ENCODE peak calls at places on chromosome 3, in seven cellular contexts. D is EH; F is NCI-H345; C is NCI-H1694 treated with DMSO at 0.1 percent for 48 hours; W is amniotic stem cell; L is neural crest cell; G is stimulated activated CD4-positive, alpha-beta T cell treated with anti-CD3 and anti-CD28 coated beads, TNF-alpha, amount 100 ng/mL, for 4 hours. O is an unnamed sample.

GRCh38 chr3:65597225-65597951 is 441.3 kb downstream of the MAGI1 start:
- DNase-seq in F (no peak), G (no peak), C (no peak), D (peak), L (peak), W (no peak), O (no peak)

GRCh38 chr3:177878192-177878591 is 658.0 kb upstream of the KCNMB2 start:
- DNase-seq in D (peak), G (no peak), C (no peak), W (no peak), F (no peak), L (no peak), O (no peak)

GRCh38 chr3:78494831-78495230 is 1273.0 kb downstream of the ROBO1 start:
- DNase-seq in W (no peak), C (peak), L (no peak), F (no peak), D (no peak), G (no peak), O (no peak)

GRCh38 chr3:194224937-194225422 is 89.0 kb downstream of the HES1 start:
- DNase-seq in W (no peak), G (no peak), C (no peak), D (no peak), F (no peak), L (no peak), O (no peak)

GRCh38 chr3:62100233-62100989 is 272.9 kb downstream of the FEZF2 start:
- DNase-seq in D (no peak), C (no peak), L (no peak), G (no peak), W (no peak), F (no peak), O (no peak)

GRCh38 chr3:16906679-16907078 is 21.9 kb downstream of the PLCL2 start:
- DNase-seq in C (no peak), W (no peak), F (peak), G (no peak), D (peak), L (no peak), O (no peak)

GRCh38 chr3:76310661-76311060 is 525.3 kb upstream of the ZNF717 start:
- DNase-seq in D (no peak), F (no peak), C (no peak), L (no peak), W (no peak), G (no peak), O (no peak)

GRCh38 chr3:66449411-66449931 is 51.4 kb downstream of the LRIG1 start:
- DNase-seq in D (no peak), L (no peak), G (no peak), F (no peak), C (no peak), W (no peak), O (no peak)

GRCh38 chr3:45870099-45870498 is 16.2 kb upstream of the CCR9 start:
- DNase-seq in W (no peak), F (no peak), C (no peak), D (no peak), L (no peak), G (peak), O (no peak)

GRCh38 chr3:149363053-149363452 is 14.4 kb downstream of the TM4SF1 start:
- DNase-seq in G (no peak), D (peak), L (no peak), F (no peak), W (no peak), C (no peak), O (no peak)

GRCh38 chr3:24440764-24441464 is 53.7 kb downstream of the THRB start:
- DNase-seq in W (no peak), F (no peak), C (no peak), D (no peak), G (no peak), L (no peak), O (no peak)

GRCh38 chr3:115833074-115833473 is 209.8 kb downstream of the GAP43 start:
- DNase-seq in C (no peak), L (no peak), W (no peak), F (no peak), D (peak), G (no peak), O (no peak)

GRCh38 chr3:134681527-134681910 is 30.7 kb upstream of the KY start:
- DNase-seq in L (no peak), F (no peak), C (no peak), D (no peak), W (no peak), G (no peak), O (no peak)

GRCh38 chr3:157290761-157291160 is 130.8 kb upstream of the CCNL1 start:
- DNase-seq in W (no peak), C (no peak), G (no peak), L (no peak), D (peak), F (no peak), O (no peak)

GRCh38 chr3:13795816-13796215 is 84.1 kb downstream of the WNT7A start:
- DNase-seq in W (no peak), G (no peak), L (no peak), D (no peak), F (no peak), C (no peak), O (no peak)

GRCh38 chr3:15798533-15799245 is 910 bp upstream of the ANKRD28 start:
- DNase-seq in G (no peak), C (no peak), W (no peak), L (no peak), F (no peak), D (no peak), O (no peak)

GRCh38 chr3:72223116-72223515 is 438.2 kb upstream of the PROK2 start:
- DNase-seq in L (no peak), C (no peak), W (no peak), D (no peak), G (no peak), F (no peak), O (no peak)

GRCh38 chr3:120839120-120839519 is 68.9 kb upstream of the STXBP5L start:
- DNase-seq in C (no peak), F (no peak), L (no peak), D (no peak), G (no peak), W (no peak), O (no peak)

GRCh38 chr3:72379500-72380187 is 468.6 kb downstream of the SHQ1 start:
- DNase-seq in D (peak), F (peak), W (no peak), L (no peak), G (no peak), C (no peak), O (no peak)

GRCh38 chr3:68479779-68480178 is 452.6 kb downstream of the TAFA4 start:
- DNase-seq in F (no peak), W (no peak), L (no peak), D (no peak), C (no peak), G (no peak), O (no peak)

GRCh38 chr3:103794656-103795055 is 1359.8 kb downstream of the ZPLD1 start:
- DNase-seq in G (no peak), D (no peak), F (no peak), C (no peak), L (no peak), W (no peak), O (peak)

GRCh38 chr3:117097356-117097755 is 387.8 kb downstream of the TUSC7 start:
- DNase-seq in G (no peak), L (no peak), W (no peak), C (no peak), D (peak), F (no peak), O (no peak)

GRCh38 chr3:187150599-187150998 is 11.3 kb upstream of the RPL39L start:
- DNase-seq in F (no peak), G (peak), C (no peak), L (peak), D (peak), W (no peak), O (peak)

GRCh38 chr3:24264748-24265158 is 229.9 kb downstream of the THRB start:
- DNase-seq in F (peak), W (peak), C (no peak), D (peak), L (no peak), G (no peak), O (peak)

GRCh38 chr3:134650431-134651346 is at the start of gene KY:
- DNase-seq in C (no peak), F (peak), G (no peak), L (peak), W (no peak), D (peak), O (no peak)

GRCh38 chr3:125078961-125079674 is 23.3 kb upstream of the HEG1 start:
- DNase-seq in L (no peak), F (no peak), W (no peak), G (no peak), D (peak), C (no peak), O (no peak)

GRCh38 chr3:144011251-144011799 is 39.7 kb downstream of the DIPK2A start:
- DNase-seq in C (no peak), F (no peak), D (peak), W (peak), L (no peak), G (no peak), O (no peak)

GRCh38 chr3:157794771-157795170 is 291.6 kb upstream of the VEPH1 start:
- DNase-seq in L (no peak), D (peak), G (no peak), F (no peak), W (peak), C (no peak), O (no peak)

GRCh38 chr3:78086150-78086549 is 1046.3 kb downstream of the ROBO2 start:
- DNase-seq in D (peak), W (no peak), F (no peak), L (no peak), C (no peak), G (no peak), O (no peak)

GRCh38 chr3:136787226-136787793 is 31.6 kb upstream of the SLC35G2 start:
- DNase-seq in F (no peak), D (peak), L (no peak), G (peak), C (peak), W (no peak), O (peak)

GRCh38 chr3:12436514-12437222 is 47.6 kb upstream of the TSEN2 start:
- DNase-seq in W (no peak), C (no peak), L (no peak), F (no peak), D (peak), G (no peak), O (no peak)

GRCh38 chr3:64109438-64109837 is 86.1 kb upstream of the PSMD6 start:
- DNase-seq in G (no peak), D (peak), W (no peak), F (no peak), C (no peak), L (peak), O (no peak)

GRCh38 chr3:71919572-71919971 is 134.6 kb upstream of the PROK2 start:
- DNase-seq in C (no peak), L (no peak), F (no peak), D (no peak), G (no peak), W (no peak), O (no peak)

GRCh38 chr3:43522702-43523362 is 99.0 kb downstream of the ANO10 start:
- DNase-seq in W (no peak), F (no peak), C (no peak), L (no peak), D (peak), G (no peak), O (no peak)

GRCh38 chr3:117407317-117407716 is 697.7 kb downstream of the TUSC7 start:
- DNase-seq in G (no peak), C (peak), L (no peak), W (no peak), D (peak), F (peak), O (peak)

GRCh38 chr3:78659386-78659987 is 1108.3 kb downstream of the ROBO1 start:
- DNase-seq in L (peak), G (no peak), F (peak), D (peak), C (no peak), W (no peak), O (peak)

O was measured in GM20000.